ENCODE peak calls at places on chromosomes 12 and 14, in six cellular contexts. One of them, this sample, is unnamed.

GRCh38 chr12:31574803-31575573 is 15.9 kb downstream of the DENND5B start:
- DNase-seq in fibroblast of villous mesenchyme: peak
- DNase-seq in endodermal cell: no peak
- DNase-seq in GM23248: peak
- DNase-seq in fibroblast of pulmonary artery: peak
- DNase-seq in CD4-positive, CD25-positive, alpha-beta regulatory T cell: no peak
- DNase-seq in this sample: peak

GRCh38 chr14:52299692-52300278 is 14.3 kb upstream of the PTGER2 start:
- DNase-seq in fibroblast of villous mesenchyme: peak
- DNase-seq in endodermal cell: no peak
- DNase-seq in GM23248: peak
- DNase-seq in fibroblast of pulmonary artery: peak
- DNase-seq in CD4-positive, CD25-positive, alpha-beta regulatory T cell: peak
- DNase-seq in this sample: peak

GRCh38 chr14:55926007-55926406 is 192.2 kb upstream of the PELI2 start:
- DNase-seq in fibroblast of villous mesenchyme: no peak
- DNase-seq in endodermal cell: no peak
- DNase-seq in GM23248: no peak
- DNase-seq in fibroblast of pulmonary artery: no peak
- DNase-seq in CD4-positive, CD25-positive, alpha-beta regulatory T cell: no peak
- DNase-seq in this sample: no peak

GRCh38 chr12:109144224-109144623 is 27.8 kb downstream of the ACACB start:
- DNase-seq in fibroblast of villous mesenchyme: no peak
- DNase-seq in endodermal cell: no peak
- DNase-seq in GM23248: no peak
- DNase-seq in fibroblast of pulmonary artery: no peak
- DNase-seq in CD4-positive, CD25-positive, alpha-beta regulatory T cell: no peak
- DNase-seq in this sample: no peak

GRCh38 chr14:89477391-89477790 is 60.4 kb upstream of the FOXN3 start:
- DNase-seq in fibroblast of villous mesenchyme: no peak
- DNase-seq in endodermal cell: no peak
- DNase-seq in GM23248: no peak
- DNase-seq in fibroblast of pulmonary artery: no peak
- DNase-seq in CD4-positive, CD25-positive, alpha-beta regulatory T cell: no peak
- DNase-seq in this sample: no peak

GRCh38 chr12:74328623-74329022 is 209.0 kb upstream of the ATXN7L3B start:
- DNase-seq in fibroblast of villous mesenchyme: no peak
- DNase-seq in endodermal cell: no peak
- DNase-seq in GM23248: no peak
- DNase-seq in fibroblast of pulmonary artery: no peak
- DNase-seq in CD4-positive, CD25-positive, alpha-beta regulatory T cell: no peak
- DNase-seq in this sample: no peak

GRCh38 chr12:109523504-109523903 is 46.1 kb downstream of the UBE3B start:
- DNase-seq in fibroblast of villous mesenchyme: no peak
- DNase-seq in endodermal cell: peak
- DNase-seq in GM23248: no peak
- DNase-seq in fibroblast of pulmonary artery: no peak
- DNase-seq in CD4-positive, CD25-positive, alpha-beta regulatory T cell: no peak
- DNase-seq in this sample: no peak

GRCh38 chr14:52891800-52892199 is 59.0 kb downstream of the FERMT2 start:
- DNase-seq in fibroblast of villous mesenchyme: no peak
- DNase-seq in endodermal cell: no peak
- DNase-seq in GM23248: peak
- DNase-seq in fibroblast of pulmonary artery: no peak
- DNase-seq in CD4-positive, CD25-positive, alpha-beta regulatory T cell: no peak
- DNase-seq in this sample: no peak

GRCh38 chr14:50821471-50822464 is 9.2 kb downstream of the NIN start:
- DNase-seq in fibroblast of villous mesenchyme: peak
- DNase-seq in endodermal cell: no peak
- DNase-seq in GM23248: no peak
- DNase-seq in fibroblast of pulmonary artery: no peak
- DNase-seq in CD4-positive, CD25-positive, alpha-beta regulatory T cell: peak
- DNase-seq in this sample: peak

GRCh38 chr14:74491952-74492351 is 1.2 kb downstream of the NPC2 start:
- DNase-seq in fibroblast of villous mesenchyme: peak
- DNase-seq in endodermal cell: peak
- DNase-seq in GM23248: peak
- DNase-seq in fibroblast of pulmonary artery: peak
- DNase-seq in CD4-positive, CD25-positive, alpha-beta regulatory T cell: peak
- DNase-seq in this sample: peak

GRCh38 chr12:40038619-40039018 is 67.3 kb downstream of the SLC2A13 start:
- DNase-seq in fibroblast of villous mesenchyme: no peak
- DNase-seq in endodermal cell: no peak
- DNase-seq in GM23248: no peak
- DNase-seq in fibroblast of pulmonary artery: no peak
- DNase-seq in CD4-positive, CD25-positive, alpha-beta regulatory T cell: no peak
- DNase-seq in this sample: no peak

GRCh38 chr12:95623554-95624170 is 72.4 kb upstream of the USP44 start:
- DNase-seq in fibroblast of villous mesenchyme: peak
- DNase-seq in endodermal cell: peak
- DNase-seq in GM23248: peak
- DNase-seq in fibroblast of pulmonary artery: peak
- DNase-seq in CD4-positive, CD25-positive, alpha-beta regulatory T cell: peak
- DNase-seq in this sample: peak

GRCh38 chr14:34650786-34651584 is 21.0 kb upstream of the SNX6 start:
- DNase-seq in fibroblast of villous mesenchyme: peak
- DNase-seq in endodermal cell: no peak
- DNase-seq in GM23248: peak
- DNase-seq in fibroblast of pulmonary artery: peak
- DNase-seq in CD4-positive, CD25-positive, alpha-beta regulatory T cell: no peak
- DNase-seq in this sample: peak

GRCh38 chr12:30188602-30189326 is 405.0 kb upstream of the TMTC1 start:
- DNase-seq in fibroblast of villous mesenchyme: no peak
- DNase-seq in endodermal cell: no peak
- DNase-seq in GM23248: no peak
- DNase-seq in fibroblast of pulmonary artery: no peak
- DNase-seq in CD4-positive, CD25-positive, alpha-beta regulatory T cell: no peak
- DNase-seq in this sample: no peak

GRCh38 chr12:28869197-28869596 is 279.9 kb upstream of the FAR2 start:
- DNase-seq in fibroblast of villous mesenchyme: peak
- DNase-seq in endodermal cell: no peak
- DNase-seq in GM23248: peak
- DNase-seq in fibroblast of pulmonary artery: peak
- DNase-seq in CD4-positive, CD25-positive, alpha-beta regulatory T cell: no peak
- DNase-seq in this sample: peak

GRCh38 chr12:122412851-122413433 is 9.5 kb downstream of the CLIP1 start:
- DNase-seq in fibroblast of villous mesenchyme: peak
- DNase-seq in endodermal cell: no peak
- DNase-seq in GM23248: peak
- DNase-seq in fibroblast of pulmonary artery: no peak
- DNase-seq in CD4-positive, CD25-positive, alpha-beta regulatory T cell: peak
- DNase-seq in this sample: no peak

GRCh38 chr14:55911794-55912193 is 206.4 kb upstream of the PELI2 start:
- DNase-seq in fibroblast of villous mesenchyme: no peak
- DNase-seq in endodermal cell: no peak
- DNase-seq in GM23248: no peak
- DNase-seq in fibroblast of pulmonary artery: no peak
- DNase-seq in CD4-positive, CD25-positive, alpha-beta regulatory T cell: no peak
- DNase-seq in this sample: no peak

GRCh38 chr14:31127690-31128089 is 79.9 kb downstream of the HECTD1 start:
- DNase-seq in fibroblast of villous mesenchyme: peak
- DNase-seq in endodermal cell: no peak
- DNase-seq in GM23248: no peak
- DNase-seq in fibroblast of pulmonary artery: peak
- DNase-seq in CD4-positive, CD25-positive, alpha-beta regulatory T cell: peak
- DNase-seq in this sample: no peak

GRCh38 chr12:19892186-19892585 is 452.9 kb downstream of the AEBP2 start:
- DNase-seq in fibroblast of villous mesenchyme: no peak
- DNase-seq in endodermal cell: no peak
- DNase-seq in GM23248: peak
- DNase-seq in fibroblast of pulmonary artery: no peak
- DNase-seq in CD4-positive, CD25-positive, alpha-beta regulatory T cell: no peak
- DNase-seq in this sample: no peak

GRCh38 chr14:73634333-73634833 is 10.4 kb upstream of the DNAL1 start:
- DNase-seq in fibroblast of villous mesenchyme: no peak
- DNase-seq in endodermal cell: peak
- DNase-seq in GM23248: peak
- DNase-seq in fibroblast of pulmonary artery: peak
- DNase-seq in CD4-positive, CD25-positive, alpha-beta regulatory T cell: no peak
- DNase-seq in this sample: peak

GRCh38 chr14:22966783-22967269 is 9.9 kb upstream of the HAUS4 start:
- DNase-seq in fibroblast of villous mesenchyme: no peak
- DNase-seq in endodermal cell: no peak
- DNase-seq in GM23248: no peak
- DNase-seq in fibroblast of pulmonary artery: no peak
- DNase-seq in CD4-positive, CD25-positive, alpha-beta regulatory T cell: no peak
- DNase-seq in this sample: no peak

GRCh38 chr14:74875941-74876913 is at the start of gene PROX2:
- DNase-seq in fibroblast of villous mesenchyme: peak
- DNase-seq in endodermal cell: no peak
- DNase-seq in GM23248: peak
- DNase-seq in fibroblast of pulmonary artery: no peak
- DNase-seq in CD4-positive, CD25-positive, alpha-beta regulatory T cell: peak
- DNase-seq in this sample: no peak

GRCh38 chr14:96929969-96930368 is 132.8 kb downstream of the VRK1 start:
- DNase-seq in fibroblast of villous mesenchyme: no peak
- DNase-seq in endodermal cell: no peak
- DNase-seq in GM23248: no peak
- DNase-seq in fibroblast of pulmonary artery: no peak
- DNase-seq in CD4-positive, CD25-positive, alpha-beta regulatory T cell: no peak
- DNase-seq in this sample: no peak

GRCh38 chr14:43901950-43902349 is 605.1 kb downstream of the FSCB start:
- DNase-seq in fibroblast of villous mesenchyme: no peak
- DNase-seq in endodermal cell: no peak
- DNase-seq in GM23248: no peak
- DNase-seq in fibroblast of pulmonary artery: no peak
- DNase-seq in CD4-positive, CD25-positive, alpha-beta regulatory T cell: no peak
- DNase-seq in this sample: no peak

GRCh38 chr14:43418314-43418713 is 1088.8 kb downstream of the FSCB start:
- DNase-seq in fibroblast of villous mesenchyme: no peak
- DNase-seq in endodermal cell: no peak
- DNase-seq in GM23248: no peak
- DNase-seq in fibroblast of pulmonary artery: peak
- DNase-seq in CD4-positive, CD25-positive, alpha-beta regulatory T cell: no peak
- DNase-seq in this sample: no peak

GRCh38 chr14:91317381-91318313 is 73.1 kb upstream of the GPR68 start:
- DNase-seq in fibroblast of villous mesenchyme: no peak
- DNase-seq in endodermal cell: no peak
- DNase-seq in GM23248: peak
- DNase-seq in fibroblast of pulmonary artery: peak
- DNase-seq in CD4-positive, CD25-positive, alpha-beta regulatory T cell: peak
- DNase-seq in this sample: peak

DNA sequence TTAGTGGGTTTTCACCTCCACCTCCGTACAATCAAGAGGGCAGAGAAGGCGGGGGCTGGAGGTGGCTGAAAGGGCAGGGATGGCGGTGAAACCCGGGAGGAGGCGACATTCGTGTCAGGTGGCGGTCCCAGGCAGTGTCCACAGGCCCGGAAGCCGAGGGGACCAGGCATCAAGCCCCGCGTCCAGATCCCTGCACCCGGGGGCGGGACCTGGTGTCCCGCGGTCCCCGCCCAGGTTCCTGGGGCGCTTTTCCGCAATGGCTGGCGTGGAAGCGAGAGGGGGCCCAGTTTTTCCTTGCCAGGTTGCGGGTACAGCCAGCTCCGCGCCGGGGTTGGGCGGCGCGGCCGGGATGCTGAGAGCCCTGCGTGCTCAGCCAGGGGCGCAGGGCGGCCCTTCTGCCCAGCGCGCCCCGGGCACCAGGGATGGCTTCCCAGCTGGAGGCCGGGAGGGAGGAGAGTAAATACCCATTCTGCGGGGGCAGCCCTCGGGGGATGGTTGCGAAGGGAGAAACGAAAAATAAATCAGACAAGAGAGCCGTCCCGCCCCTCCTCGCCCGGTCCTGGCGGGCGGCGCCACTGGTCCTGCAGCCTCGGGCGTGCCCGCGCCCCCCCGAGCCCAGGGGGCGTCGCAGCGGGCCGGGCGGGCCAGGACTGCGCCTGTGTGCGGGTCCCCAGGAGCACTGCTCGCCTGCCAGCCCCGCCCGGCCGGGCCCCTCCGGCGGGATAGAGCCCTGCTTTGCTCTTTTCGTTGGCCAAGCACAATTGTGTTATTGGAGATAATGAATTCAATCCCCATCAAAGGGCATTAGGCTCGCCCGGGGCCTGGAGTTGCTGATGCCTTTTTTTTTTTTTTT is 11.5 kb downstream of the FOXA1 start:
- DNase-seq in fibroblast of villous mesenchyme: no peak
- DNase-seq in endodermal cell: peak
- DNase-seq in GM23248: no peak
- DNase-seq in fibroblast of pulmonary artery: no peak
- DNase-seq in CD4-positive, CD25-positive, alpha-beta regulatory T cell: no peak
- DNase-seq in this sample: no peak
- H3K4me3 ChIP-seq in fibroblast of villous mesenchyme: no peak
- H3K4me3 ChIP-seq in endodermal cell: peak
- H3K4me3 ChIP-seq in GM23248: no peak
- H3K4me3 ChIP-seq in fibroblast of pulmonary artery: no peak
- H3K4me3 ChIP-seq in CD4-positive, CD25-positive, alpha-beta regulatory T cell: no peak
- H3K4me3 ChIP-seq in this sample: peak

GRCh38 chr14:24710403-24711063 is 76.5 kb upstream of the GZMB start:
- DNase-seq in fibroblast of villous mesenchyme: peak
- DNase-seq in endodermal cell: peak
- DNase-seq in GM23248: peak
- DNase-seq in fibroblast of pulmonary artery: peak
- DNase-seq in CD4-positive, CD25-positive, alpha-beta regulatory T cell: peak
- DNase-seq in this sample: peak
- H3K4me3 ChIP-seq in fibroblast of villous mesenchyme: peak
- H3K4me3 ChIP-seq in endodermal cell: no peak
- H3K4me3 ChIP-seq in GM23248: no peak
- H3K4me3 ChIP-seq in fibroblast of pulmonary artery: peak
- H3K4me3 ChIP-seq in CD4-positive, CD25-positive, alpha-beta regulatory T cell: no peak
- H3K4me3 ChIP-seq in this sample: no peak

DNA sequence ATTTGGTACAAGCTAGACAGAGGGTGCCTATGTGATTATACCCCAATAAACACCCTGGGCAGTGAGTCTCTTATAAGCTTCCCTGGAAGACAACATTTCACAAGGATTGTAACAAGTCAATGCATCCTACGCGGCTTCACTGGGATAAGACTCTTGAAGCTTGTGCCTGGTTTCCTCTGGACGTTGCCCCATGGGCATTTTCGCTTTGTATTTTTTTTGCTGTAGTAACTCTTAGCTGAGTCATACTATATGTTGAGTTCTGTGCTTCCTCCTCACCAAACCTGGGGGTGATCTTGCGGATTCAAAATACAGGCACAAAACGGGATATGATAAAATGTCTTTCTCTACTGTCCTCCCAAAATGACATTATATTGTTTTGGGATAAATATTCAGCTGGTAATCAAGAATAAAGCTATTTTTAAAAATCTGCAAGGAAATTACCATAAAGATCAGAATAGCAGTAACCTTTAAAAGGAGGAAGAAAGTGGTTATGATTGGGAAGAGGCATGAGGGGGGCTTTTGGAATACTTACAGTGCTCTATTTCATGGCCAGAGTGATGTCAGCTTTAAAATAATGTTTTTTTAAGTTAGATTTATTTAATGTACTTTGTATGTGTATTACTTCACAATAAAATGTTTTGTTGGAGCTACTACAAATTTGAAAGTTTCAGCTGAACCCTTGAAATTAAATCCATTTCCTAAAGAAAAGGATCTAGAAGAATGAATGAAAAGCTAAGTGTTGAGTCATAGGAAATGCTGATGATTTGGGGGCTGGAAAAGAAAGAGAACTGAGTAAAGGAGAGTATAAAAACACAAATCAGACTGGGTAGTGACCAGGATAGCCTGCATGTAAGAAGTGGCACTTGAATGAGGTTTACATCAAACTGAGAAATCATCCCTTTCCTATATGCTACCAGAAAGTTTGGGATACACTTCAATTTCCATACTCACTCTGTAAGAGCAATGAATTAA is 14.7 kb downstream of the BTBD7 start:
- DNase-seq in fibroblast of villous mesenchyme: peak
- DNase-seq in endodermal cell: no peak
- DNase-seq in GM23248: peak
- DNase-seq in fibroblast of pulmonary artery: peak
- DNase-seq in CD4-positive, CD25-positive, alpha-beta regulatory T cell: no peak
- DNase-seq in this sample: peak
- H3K4me3 ChIP-seq in fibroblast of villous mesenchyme: no peak
- H3K4me3 ChIP-seq in endodermal cell: no peak
- H3K4me3 ChIP-seq in GM23248: no peak
- H3K4me3 ChIP-seq in fibroblast of pulmonary artery: no peak
- H3K4me3 ChIP-seq in CD4-positive, CD25-positive, alpha-beta regulatory T cell: no peak
- H3K4me3 ChIP-seq in this sample: no peak

GRCh38 chr14:21514341-21514740 is 3.2 kb upstream of the METTL3 start:
- DNase-seq in fibroblast of villous mesenchyme: no peak
- DNase-seq in endodermal cell: no peak
- DNase-seq in GM23248: no peak
- DNase-seq in fibroblast of pulmonary artery: no peak
- DNase-seq in CD4-positive, CD25-positive, alpha-beta regulatory T cell: no peak
- DNase-seq in this sample: no peak
- H3K4me3 ChIP-seq in fibroblast of villous mesenchyme: no peak
- H3K4me3 ChIP-seq in endodermal cell: no peak
- H3K4me3 ChIP-seq in GM23248: no peak
- H3K4me3 ChIP-seq in fibroblast of pulmonary artery: no peak
- H3K4me3 ChIP-seq in CD4-positive, CD25-positive, alpha-beta regulatory T cell: no peak
- H3K4me3 ChIP-seq in this sample: no peak

This sample was measured in bronchial epithelial cell.